ENCODE peak calls at places on chromosomes 5 and 9, in four cellular contexts. O is neural progenitor cell, J is lower lobe of right lung, C is cardiac fibroblast. X is an unnamed sample.

GRCh38 chr9:124251605-124252366 is 6.0 kb upstream of the NEK6 start:
- DNase-seq in O (no peak), J (peak), C (peak), X (no peak)

GRCh38 chr5:68215208-68215887 is at the start of gene PIK3R1:
- DNase-seq in O (peak), J (peak), C (peak), X (peak)

GRCh38 chr9:135085830-135086546 is 1.5 kb upstream of the OLFM1 start:
- DNase-seq in O (peak), J (peak), C (peak), X (no peak)

GRCh38 chr9:113823421-113823820 is 52.7 kb upstream of the ZNF618 start:
- DNase-seq in O (no peak), J (no peak), C (no peak), X (no peak)

GRCh38 chr5:132303589-132303988 is 9.4 kb downstream of the SLC22A4 start:
- DNase-seq in O (no peak), J (no peak), C (no peak), X (no peak)

GRCh38 chr9:95189230-95190098 is 128.0 kb downstream of the FANCC start:
- DNase-seq in O (no peak), J (no peak), C (peak), X (no peak)

GRCh38 chr5:82325155-82325554 is 47.0 kb upstream of the RPS23 start:
- DNase-seq in O (no peak), J (no peak), C (no peak), X (no peak)

GRCh38 chr5:35183243-35183955 is 46.9 kb downstream of the PRLR start:
- DNase-seq in O (peak), J (no peak), C (peak), X (no peak)

GRCh38 chr9:122904466-122904822 is 715 bp downstream of the RC3H2 start:
- DNase-seq in O (peak), J (peak), C (peak), X (no peak)

GRCh38 chr9:114652776-114653555 is 4.6 kb downstream of the TEX53 start:
- DNase-seq in O (no peak), J (no peak), C (no peak), X (no peak)

GRCh38 chr5:175840050-175840841 is 31.1 kb upstream of the CPLX2 start:
- DNase-seq in O (peak), J (no peak), C (peak), X (no peak)

GRCh38 chr9:70602364-70603019 is 188.0 kb upstream of the KLF9 start:
- DNase-seq in O (peak), J (no peak), C (peak), X (peak)

GRCh38 chr5:54243483-54244080 is 66.8 kb downstream of the ARL15 start:
- DNase-seq in O (peak), J (no peak), C (peak), X (no peak)

GRCh38 chr9:33163433-33164137 is 3.6 kb downstream of the B4GALT1 start:
- DNase-seq in O (no peak), J (no peak), C (peak), X (no peak)

GRCh38 chr9:95025213-95026170 is 292.0 kb downstream of the FANCC start:
- DNase-seq in O (peak), J (peak), C (peak), X (peak)

GRCh38 chr5:5492087-5492933 is 69.8 kb downstream of the ICE1 start:
- DNase-seq in O (peak), J (no peak), C (peak), X (no peak)

GRCh38 chr9:93248373-93248772 is 64.4 kb downstream of the WNK2 start:
- DNase-seq in O (no peak), J (no peak), C (no peak), X (no peak)

GRCh38 chr9:5040730-5041389 is 55.8 kb downstream of the JAK2 start:
- DNase-seq in O (no peak), J (no peak), C (no peak), X (no peak)

GRCh38 chr5:91223886-91224285 is 159.2 kb downstream of the ARRDC3 start:
- DNase-seq in O (no peak), J (no peak), C (no peak), X (no peak)

GRCh38 chr5:169728-170094 is 21.6 kb upstream of the LRRC14B start:
- DNase-seq in O (no peak), J (no peak), C (no peak), X (no peak)

GRCh38 chr9:137077010-137077747 is at the start of gene UAP1L1:
- DNase-seq in O (peak), J (peak), C (peak), X (no peak)

GRCh38 chr9:137080260-137081122 is 3.2 kb downstream of the UAP1L1 start:
- DNase-seq in O (no peak), J (no peak), C (no peak), X (no peak)

GRCh38 chr9:137079401-137079787 is 2.1 kb downstream of the UAP1L1 start:
- DNase-seq in O (no peak), J (no peak), C (no peak), X (no peak)

GRCh38 chr9:137077758-137078693 is 709 bp downstream of the UAP1L1 start:
- DNase-seq in O (peak), J (peak), C (no peak), X (no peak)

GRCh38 chr9:137078701-137079400 is 1.5 kb downstream of the UAP1L1 start:
- DNase-seq in O (peak), J (peak), C (no peak), X (no peak)
- H3K4me3 ChIP-seq in O (no peak), J (peak), C (peak), X (peak)

GRCh38 chr5:37723147-37723961 is 116.5 kb downstream of the GDNF start:
- DNase-seq in O (peak), J (no peak), C (no peak), X (no peak)
- TF ChIP-seq CTCF in O (peak), J (no peak), C (peak), X (peak)

DNA sequence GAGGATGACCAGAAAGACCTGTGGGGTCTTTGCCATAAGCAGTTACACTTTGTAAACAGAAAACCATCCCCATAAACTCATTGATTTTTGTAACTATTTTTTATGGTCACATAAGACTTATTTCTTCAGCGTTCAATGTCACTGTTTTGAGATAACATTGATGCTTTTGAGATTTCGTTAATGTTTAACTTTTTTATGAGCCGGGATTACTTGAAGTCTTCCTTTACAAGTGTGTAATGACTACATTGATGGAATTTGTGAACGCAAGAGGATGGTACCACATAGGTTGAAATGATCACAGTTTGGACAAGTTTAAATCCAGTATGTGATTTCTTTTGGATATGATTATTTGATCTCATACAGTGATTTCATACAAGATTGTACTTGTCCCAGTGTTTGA is 1.8 kb downstream of the SLC12A2 start:
- DNase-seq in O (no peak), J (no peak), C (no peak), X (no peak)
- H3K4me3 ChIP-seq in O (peak), J (peak), C (peak), X (no peak)

GRCh38 chr5:17089001-17089400 is 128.4 kb upstream of the BASP1 start:
- DNase-seq in O (no peak), J (no peak), C (no peak), X (no peak)

GRCh38 chr5:17087035-17087434 is 130.4 kb upstream of the BASP1 start:
- DNase-seq in O (no peak), J (no peak), C (peak), X (no peak)

GRCh38 chr5:17090839-17091238 is 126.6 kb upstream of the BASP1 start:
- DNase-seq in O (no peak), J (no peak), C (no peak), X (no peak)

GRCh38 chr5:17089690-17090089 is 127.7 kb upstream of the BASP1 start:
- DNase-seq in O (no peak), J (no peak), C (no peak), X (no peak)

DNA sequence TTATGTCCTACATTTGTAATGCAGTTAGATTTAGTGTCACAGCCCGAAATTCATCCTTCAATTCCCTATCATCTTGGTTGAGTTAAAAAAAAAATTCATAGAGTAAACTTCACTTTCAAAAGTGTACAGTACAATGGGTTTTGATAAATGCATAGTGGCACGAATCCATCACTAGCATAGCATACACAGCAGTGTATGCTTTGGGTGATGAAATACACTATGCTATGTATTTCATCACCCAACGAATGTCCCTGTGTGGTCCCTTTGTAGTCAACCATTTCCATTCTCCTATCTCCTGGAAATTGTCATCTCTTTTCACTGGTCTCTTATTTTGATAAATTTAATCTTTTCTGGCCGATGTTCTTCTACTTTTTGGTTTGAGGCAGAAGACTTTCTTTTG is 129.4 kb upstream of the BASP1 start:
- DNase-seq in O (no peak), J (no peak), C (peak), X (no peak)
- TF ChIP-seq CTCF in O (no peak), J (no peak), C (no peak), X (no peak)

GRCh38 chr5:15069407-15069905 is 197.9 kb upstream of the ANKH start:
- DNase-seq in O (no peak), J (no peak), C (no peak), X (no peak)

GRCh38 chr5:15073453-15073852 is 201.9 kb upstream of the ANKH start:
- DNase-seq in O (no peak), J (no peak), C (no peak), X (no peak)

GRCh38 chr5:15074651-15075050 is 203.1 kb upstream of the ANKH start:
- DNase-seq in O (no peak), J (no peak), C (no peak), X (no peak)
- H3K4me3 ChIP-seq in O (no peak), J (no peak), C (no peak), X (no peak)

GRCh38 chr5:147693238-147693637 is 89.3 kb downstream of the JAKMIP2 start:
- DNase-seq in O (no peak), J (no peak), C (no peak), X (no peak)

GRCh38 chr5:147689436-147689835 is 93.1 kb downstream of the JAKMIP2 start:
- DNase-seq in O (no peak), J (no peak), C (no peak), X (no peak)

GRCh38 chr5:147691134-147691533 is 91.4 kb downstream of the JAKMIP2 start:
- DNase-seq in O (no peak), J (no peak), C (no peak), X (no peak)

GRCh38 chr5:147688965-147689364 is 93.6 kb downstream of the JAKMIP2 start:
- DNase-seq in O (no peak), J (no peak), C (peak), X (no peak)

DNA sequence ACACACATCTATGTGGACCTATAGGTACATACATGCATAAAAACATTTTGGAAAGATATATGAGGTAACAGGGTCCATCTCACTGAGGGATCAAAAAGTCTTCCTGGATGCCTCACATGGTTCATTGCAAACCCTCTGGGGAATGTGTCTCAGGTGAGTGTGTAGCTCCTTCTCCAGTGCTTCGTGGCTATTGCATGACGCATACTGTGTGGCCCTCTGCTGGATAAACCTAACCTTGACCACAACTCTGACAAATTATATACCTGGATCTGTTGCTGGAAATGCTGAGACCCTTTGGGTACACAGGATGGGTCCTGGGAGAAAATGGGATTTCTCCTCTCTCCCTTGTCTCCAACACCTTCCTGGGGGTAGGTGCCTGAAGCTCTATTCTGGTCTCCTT is 91.9 kb downstream of the JAKMIP2 start:
- DNase-seq in O (no peak), J (no peak), C (no peak), X (no peak)
- TF ChIP-seq CTCF in O (no peak), J (no peak), C (no peak), X (no peak)

GRCh38 chr9:103483471-103484096 is 488.5 kb downstream of the CYLC2 start:
- DNase-seq in O (no peak), J (no peak), C (no peak), X (no peak)
- H3K4me3 ChIP-seq in O (no peak), J (no peak), C (no peak), X (no peak)

DNA sequence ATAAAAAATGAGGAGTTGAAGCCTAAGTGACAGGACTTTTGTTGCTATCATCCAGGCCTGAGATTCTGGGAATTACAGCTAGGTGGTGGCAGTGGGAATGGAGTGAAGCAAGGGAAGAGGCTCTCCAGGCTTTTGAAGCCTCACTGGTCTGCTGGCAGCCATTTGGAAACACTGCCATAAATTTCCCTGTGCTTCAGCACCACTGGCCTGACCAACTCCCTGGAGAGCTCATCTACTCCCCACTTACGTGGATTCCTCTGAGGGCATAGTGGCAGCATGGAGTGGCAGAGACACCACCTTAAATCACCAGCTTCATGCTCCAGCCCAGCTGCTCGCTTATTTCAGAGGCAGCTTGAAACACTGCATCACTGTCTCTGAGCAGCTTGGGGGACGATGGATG is 518.2 kb downstream of the TLR4 start:
- DNase-seq in O (peak), J (no peak), C (no peak), X (no peak)
- TF ChIP-seq CTCF in O (peak), J (no peak), C (no peak), X (no peak)